ENCODE peak calls at places on chromosome 15, in nine cellular contexts. D is ovary; X is fibroblast of pulmonary artery; O is fibroblast of the aortic adventitia; R is fibroblast of mammary gland; E is transverse colon; Y is HFF-Myc; H is left ventricle myocardium inferior; Q is CD8-positive, alpha-beta T cell. N is an unnamed sample.

GRCh38 chr15:37016287-37016686 is 84.1 kb downstream of the MEIS2 start:
- DNase-seq in D (no peak), X (peak), O (peak), R (peak), E (peak), Y (peak), H (no peak), Q (no peak), N (peak)

GRCh38 chr15:94383041-94383440 is 151.7 kb downstream of the MCTP2 start:
- DNase-seq in D (no peak), X (no peak), O (no peak), R (no peak), E (no peak), Y (no peak), H (no peak), Q (no peak), N (no peak)

GRCh38 chr15:70584838-70585706 is 178.3 kb downstream of the UACA start:
- DNase-seq in D (no peak), X (no peak), O (no peak), R (no peak), E (no peak), Y (no peak), H (no peak), Q (peak), N (peak)

GRCh38 chr15:58306591-58307312 is 125.0 kb upstream of the LIPC start:
- DNase-seq in D (no peak), X (peak), O (peak), R (peak), E (no peak), Y (peak), H (no peak), Q (no peak), N (peak)

GRCh38 chr15:83278191-83278590 is 6.3 kb downstream of the BNC1 start:
- DNase-seq in D (no peak), X (peak), O (no peak), R (peak), E (no peak), Y (no peak), H (no peak), Q (no peak), N (peak)

GRCh38 chr15:96285715-96286367 is 44.7 kb upstream of the NR2F2 start:
- DNase-seq in D (peak), X (no peak), O (no peak), R (no peak), E (no peak), Y (no peak), H (peak), Q (no peak), N (no peak)

GRCh38 chr15:57422113-57422754 is 45.9 kb downstream of the CGNL1 start:
- DNase-seq in D (no peak), X (peak), O (peak), R (peak), E (no peak), Y (no peak), H (no peak), Q (no peak), N (no peak)

GRCh38 chr15:100926971-100927756 is 8.0 kb downstream of the LRRK1 start:
- DNase-seq in D (no peak), X (no peak), O (no peak), R (no peak), E (no peak), Y (no peak), H (no peak), Q (no peak), N (no peak)

GRCh38 chr15:94174399-94174802 is 57.0 kb upstream of the MCTP2 start:
- DNase-seq in D (no peak), X (no peak), O (no peak), R (peak), E (no peak), Y (no peak), H (no peak), Q (no peak), N (peak)

DNA sequence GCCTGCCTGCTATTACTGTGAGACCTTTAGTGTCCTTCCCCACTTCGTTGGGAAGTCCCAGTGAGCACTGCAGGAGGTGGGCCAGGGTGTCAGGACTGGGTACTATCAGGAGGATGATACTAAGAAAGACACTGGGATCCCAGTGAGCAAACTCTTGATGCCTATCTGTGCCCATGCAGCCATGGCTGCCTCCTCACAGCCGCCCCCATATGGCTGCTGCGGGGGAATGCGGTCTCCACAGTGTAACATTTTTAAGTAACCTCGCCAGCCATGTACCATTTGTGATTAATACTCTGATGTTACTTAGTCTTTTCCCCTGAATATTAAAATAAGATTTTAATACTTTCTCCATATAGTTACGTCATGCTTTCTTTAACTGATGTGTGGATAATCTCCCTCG is 312.2 kb downstream of the RYR3 start:
- DNase-seq in D (no peak), X (no peak), O (no peak), R (no peak), E (no peak), Y (no peak), H (no peak), Q (no peak), N (no peak)
- TF ChIP-seq CTCF in D (no peak), X (no peak), O (no peak), R (peak), E (no peak), Y (no peak), H (no peak), Q (no peak), N (peak)

DNA sequence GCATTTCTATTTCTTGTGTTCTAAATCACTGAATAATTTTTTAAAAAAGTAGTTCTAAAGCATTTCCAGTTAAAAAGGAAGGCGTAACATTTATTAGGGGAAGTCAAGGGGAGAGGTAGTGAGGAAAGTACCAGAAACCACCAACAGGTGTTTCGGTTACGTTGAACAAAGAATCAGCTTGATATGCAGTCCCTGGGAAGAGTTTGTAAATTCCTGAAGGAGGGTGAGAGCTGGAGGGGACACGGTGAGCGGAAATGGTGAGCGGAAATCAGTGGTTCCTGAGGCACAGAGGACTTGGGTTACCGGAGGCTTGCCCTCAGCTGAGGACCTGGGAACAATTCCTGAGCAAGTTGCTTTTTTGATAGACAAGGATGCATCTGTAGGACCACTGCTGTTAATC is 17.8 kb downstream of the MAP2K1 start:
- DNase-seq in D (no peak), X (no peak), O (no peak), R (no peak), E (no peak), Y (no peak), H (no peak), Q (no peak), N (no peak)
- H3K4me3 ChIP-seq in D (no peak), X (no peak), O (no peak), R (no peak), E (no peak), Y (no peak), H (no peak), Q (no peak), N (no peak)

DNA sequence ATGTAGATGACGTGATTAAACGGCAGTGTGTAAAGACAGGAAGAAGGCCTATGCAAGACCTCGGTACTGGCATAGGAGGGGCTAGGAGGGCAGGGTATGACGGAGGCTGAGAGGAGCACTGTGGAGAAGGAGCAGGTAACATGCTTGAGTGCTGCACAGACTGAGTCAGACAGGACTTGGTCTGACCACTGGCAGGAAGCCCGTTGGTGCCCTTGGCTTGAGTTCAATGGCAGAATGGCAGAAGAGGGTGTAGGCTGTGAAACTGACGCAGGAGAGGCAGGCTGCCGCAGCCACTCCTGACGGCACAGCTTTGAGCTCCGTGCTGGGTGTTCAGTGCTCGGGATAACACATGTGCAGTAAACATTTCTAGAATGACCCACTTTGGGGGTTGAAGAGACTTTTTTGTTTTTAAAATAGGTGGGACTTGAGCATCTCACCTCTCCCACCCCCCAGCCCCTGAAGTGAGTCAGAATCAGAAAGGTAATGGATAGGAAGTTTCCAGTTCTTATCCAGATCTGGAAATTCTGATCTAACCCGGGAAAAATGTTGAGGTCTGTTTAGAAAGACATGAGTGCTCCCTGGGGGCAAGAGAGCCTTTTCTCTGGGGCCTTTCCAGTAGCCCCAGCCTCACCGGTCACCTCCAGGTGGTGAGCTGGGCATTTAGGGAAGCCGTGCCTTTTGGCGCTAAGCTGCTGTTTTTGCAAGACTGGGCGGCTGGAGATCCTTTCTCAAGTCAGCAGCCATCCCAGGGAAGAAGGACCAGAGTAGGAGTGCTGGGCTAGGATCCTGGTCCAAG is 126.4 kb downstream of the RPLP1 start:
- DNase-seq in D (no peak), X (no peak), O (no peak), R (no peak), E (peak), Y (no peak), H (no peak), Q (no peak), N (no peak)
- TF ChIP-seq CTCF in D (no peak), X (no peak), O (no peak), R (no peak), E (no peak), Y (no peak), H (no peak), Q (no peak), N (no peak)

DNA sequence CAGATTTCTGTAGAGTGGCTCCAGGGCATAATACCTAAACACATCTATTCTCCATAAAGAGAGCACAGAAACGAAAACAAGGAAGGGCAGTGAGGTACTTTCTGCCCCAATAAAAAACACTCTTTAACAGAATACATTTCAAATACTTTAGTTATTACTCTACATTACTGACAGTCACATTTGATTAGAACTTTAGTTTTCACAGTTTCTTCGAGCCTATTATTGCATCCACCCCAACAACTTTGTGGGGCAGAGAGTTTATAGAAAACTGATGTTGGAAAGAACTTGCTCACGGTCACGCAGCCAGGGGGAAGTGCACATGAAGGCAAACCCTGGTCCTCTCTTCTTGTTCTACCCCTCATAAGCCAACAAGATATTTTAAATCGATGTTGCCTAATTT is 9.0 kb downstream of the VPS39 start:
- DNase-seq in D (no peak), X (no peak), O (no peak), R (no peak), E (no peak), Y (no peak), H (no peak), Q (no peak), N (no peak)
- H3K4me3 ChIP-seq in D (no peak), X (no peak), O (no peak), R (no peak), E (no peak), Y (no peak), H (no peak), Q (no peak), N (no peak)

DNA sequence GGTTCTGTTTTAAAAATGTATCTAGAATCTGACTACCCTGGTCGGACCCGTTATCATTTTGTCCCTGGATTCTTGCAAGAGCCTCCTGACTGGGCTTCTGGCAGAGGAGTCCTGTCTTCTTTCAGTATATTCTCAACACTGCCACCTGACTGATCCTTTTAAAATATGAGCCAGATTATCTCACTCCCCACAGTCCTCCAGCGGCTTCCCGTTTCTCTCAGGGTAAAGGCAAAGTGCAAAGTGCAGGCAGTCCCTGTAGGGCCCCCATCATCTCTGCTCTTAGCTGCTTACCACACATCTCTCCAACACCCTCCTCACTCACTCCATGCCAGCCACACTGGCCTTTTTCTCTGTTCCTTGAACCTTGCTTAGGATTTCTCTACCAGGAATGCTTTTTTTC is 28.5 kb downstream of the CRTC3 start:
- DNase-seq in D (no peak), X (no peak), O (no peak), R (peak), E (peak), Y (no peak), H (no peak), Q (no peak), N (peak)
- TF ChIP-seq CTCF in D (no peak), X (no peak), O (no peak), R (no peak), E (no peak), Y (no peak), H (no peak), Q (no peak), N (no peak)

DNA sequence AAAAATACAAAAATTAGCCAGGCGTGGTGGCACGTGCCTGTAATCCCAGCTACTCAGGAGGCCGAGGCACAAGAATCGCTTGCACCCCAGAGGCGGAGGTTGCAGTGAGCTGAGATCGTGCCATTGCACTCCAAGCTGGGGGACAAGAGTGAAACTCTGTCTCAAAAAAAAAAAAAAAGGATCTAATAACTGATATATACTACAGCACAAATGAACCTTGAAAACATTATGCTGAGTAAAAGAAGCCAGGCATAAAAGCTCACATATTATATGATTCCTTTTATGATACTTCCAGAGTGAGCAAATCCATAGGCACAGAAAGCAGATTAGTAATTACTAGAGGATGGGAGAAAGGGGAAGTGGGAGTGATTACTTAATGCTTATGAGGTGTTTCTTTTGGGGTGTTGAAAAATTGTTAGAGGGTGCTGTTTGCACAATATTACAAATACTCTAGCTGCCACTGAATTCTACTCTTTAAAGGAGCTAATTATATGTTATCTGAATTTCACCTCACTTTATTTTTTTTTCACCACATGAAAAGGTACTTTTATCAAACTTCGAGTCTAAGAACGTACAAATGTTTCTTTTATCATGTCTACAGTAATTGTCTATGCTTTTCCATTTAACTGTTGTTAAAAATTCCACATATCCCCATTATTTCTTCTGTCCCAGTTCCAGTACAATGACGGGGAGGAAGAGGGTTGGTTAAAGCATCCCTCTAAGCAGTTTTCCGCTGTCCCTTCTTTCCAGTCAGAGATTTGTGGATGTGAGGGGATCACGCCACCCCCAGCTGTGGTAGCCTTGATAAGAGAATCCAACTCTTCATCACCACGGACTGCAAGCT is 77.7 kb upstream of the FAM174B start:
- DNase-seq in D (no peak), X (no peak), O (no peak), R (no peak), E (no peak), Y (no peak), H (no peak), Q (no peak), N (no peak)
- H3K4me3 ChIP-seq in D (peak), X (peak), O (peak), R (peak), E (peak), Y (peak), H (peak), Q (peak), N (peak)

GRCh38 chr15:99113547-99114271 is 8.8 kb downstream of the SYNM start:
- DNase-seq in D (no peak), X (no peak), O (no peak), R (no peak), E (no peak), Y (no peak), H (no peak), Q (no peak), N (no peak)

GRCh38 chr15:99108993-99109392 is 4.1 kb downstream of the SYNM start:
- DNase-seq in D (no peak), X (no peak), O (no peak), R (no peak), E (no peak), Y (no peak), H (no peak), Q (no peak), N (no peak)

GRCh38 chr15:99109555-99110021 is 4.7 kb downstream of the SYNM start:
- DNase-seq in D (no peak), X (no peak), O (no peak), R (no peak), E (no peak), Y (no peak), H (no peak), Q (no peak), N (no peak)

GRCh38 chr15:99110093-99110492 is 5.2 kb downstream of the SYNM start:
- DNase-seq in D (no peak), X (no peak), O (no peak), R (no peak), E (no peak), Y (no peak), H (no peak), Q (no peak), N (no peak)

DNA sequence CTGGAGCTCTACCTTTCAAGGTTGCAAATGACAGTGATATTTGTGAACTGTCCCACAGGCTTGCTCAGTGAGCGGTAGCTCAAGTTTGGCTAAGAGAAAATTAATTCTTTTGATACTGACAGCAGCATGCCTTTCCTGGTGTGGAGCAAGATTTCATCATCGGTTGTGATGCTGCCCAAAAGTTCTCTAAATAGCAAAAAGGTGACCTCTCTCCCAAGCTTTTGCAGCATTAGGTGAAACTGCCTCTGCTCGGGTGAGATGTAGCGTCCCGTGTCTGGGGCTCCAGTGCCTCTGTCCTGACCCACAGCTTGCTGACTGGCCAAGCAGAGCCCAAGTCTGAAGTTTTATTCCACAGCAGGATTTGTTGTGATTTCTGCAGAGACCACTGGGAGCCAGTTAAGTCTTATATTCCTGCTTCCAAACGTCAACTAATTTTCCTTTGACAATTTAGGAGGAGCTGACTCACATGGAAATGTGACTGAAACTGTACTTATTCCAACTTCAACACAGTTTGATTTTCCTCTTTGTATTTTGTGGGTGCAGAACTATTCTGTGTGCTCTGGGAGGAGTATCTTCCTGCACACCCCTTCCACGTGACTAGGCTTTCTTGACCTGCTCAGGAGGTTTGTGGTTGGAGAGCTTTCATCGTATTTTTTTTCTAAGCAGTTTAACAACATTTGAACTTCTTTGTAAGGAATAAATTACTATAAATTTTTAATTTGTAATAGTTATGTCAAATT is 5.9 kb downstream of the SYNM start:
- DNase-seq in D (no peak), X (no peak), O (peak), R (no peak), E (no peak), Y (no peak), H (no peak), Q (no peak), N (peak)
- TF ChIP-seq CTCF in D (no peak), X (no peak), O (no peak), R (no peak), E (no peak), Y (no peak), H (no peak), Q (no peak), N (no peak)

N was measured in astrocyte of the spinal cord.